ENCODE peak calls at places on chromosome 14, in eight cellular contexts. F is endothelial cell; P is prostate gland; Q is NCI-H1092; C is stimulated activated CD8-positive, alpha-beta memory T cell treated with anti-CD3 and anti-CD28 coated beads, Interleukin-4, amount 100 ng/mL, for 48 hours; G is neural crest cell; U is activated T-helper 1 cell treated with anti-CD3 and anti-CD28 coated beads, Interleukin-2, amount 50 U/mL, for 16 hours; I is HTR-8/SVneo. T is an unnamed sample.
A peak's percentile ranks its signal among the peaks of the same experiment; 100 is the strongest.

GRCh38 chr14:104169765-104170113 is 31.4 kb downstream of the KIF26A start:
- DNase-seq in G (no peak), Q (no peak), C (no peak), I (no peak), P (no peak), U (no peak), F (no peak), T (no peak)

GRCh38 chr14:90373887-90374286 is 22.9 kb upstream of the CALM1 start:
- DNase-seq in U (no peak), P (no peak), C (no peak), I (no peak), G (no peak), F (no peak), Q (no peak), T (no peak)

GRCh38 chr14:77458249-77458950 is 507 bp downstream of the AHSA1 start:
- DNase-seq in I (peak; percentile 25), G (peak; percentile 14), F (peak; percentile 31), C (peak; percentile 50), Q (no peak), P (peak; percentile 7), U (no peak), T (peak; percentile 45)

GRCh38 chr14:52780893-52781292 is 10.5 kb downstream of the GNPNAT1 start:
- DNase-seq in F (no peak), C (no peak), P (no peak), Q (no peak), I (no peak), U (no peak), G (no peak), T (no peak)

GRCh38 chr14:58133739-58134138 is 18.3 kb downstream of the ARMH4 start:
- DNase-seq in G (no peak), U (no peak), F (no peak), P (no peak), I (no peak), C (no peak), Q (no peak), T (peak; percentile 65)

GRCh38 chr14:92093320-92093719 is 13.1 kb downstream of the ATXN3 start:
- DNase-seq in F (no peak), I (no peak), Q (no peak), G (no peak), C (no peak), U (no peak), P (no peak), T (no peak)

GRCh38 chr14:67623114-67623513 is 3.4 kb downstream of the ARG2 start:
- DNase-seq in P (peak; percentile 66), F (no peak), Q (no peak), G (no peak), U (no peak), C (no peak), I (no peak), T (peak; percentile 64)

GRCh38 chr14:97315790-97316189 is 518.6 kb downstream of the VRK1 start:
- DNase-seq in I (no peak), G (no peak), P (no peak), Q (no peak), C (no peak), U (no peak), F (no peak), T (no peak)

GRCh38 chr14:60819575-60819974 is 85.0 kb downstream of the MNAT1 start:
- DNase-seq in P (no peak), Q (no peak), C (no peak), G (no peak), F (no peak), I (no peak), U (no peak), T (no peak)

GRCh38 chr14:58066115-58066514 is 85.9 kb downstream of the ARMH4 start:
- DNase-seq in Q (no peak), G (no peak), P (no peak), F (no peak), I (no peak), C (no peak), U (no peak), T (no peak)

GRCh38 chr14:100436745-100437406 is 113.7 kb downstream of the SLC25A47 start:
- DNase-seq in Q (no peak), C (no peak), G (no peak), U (no peak), I (no peak), P (no peak), F (no peak), T (no peak)

GRCh38 chr14:55782166-55782565 is 202.2 kb downstream of the KTN1 start:
- DNase-seq in P (no peak), U (no peak), I (no peak), Q (no peak), G (no peak), C (no peak), F (no peak), T (no peak)

GRCh38 chr14:95941897-95942296 is 65.3 kb downstream of the TUNAR start:
- DNase-seq in F (no peak), G (no peak), I (no peak), U (no peak), C (no peak), P (no peak), Q (no peak), T (no peak)

GRCh38 chr14:101476931-101477553 is 84.3 kb upstream of the DIO3 start:
- DNase-seq in I (peak; percentile 60), P (no peak), U (no peak), F (no peak), Q (peak; percentile 21), C (no peak), G (no peak), T (no peak)

GRCh38 chr14:49362916-49363315 is 223.3 kb downstream of the RPS29 start:
- DNase-seq in Q (no peak), G (no peak), U (no peak), I (no peak), P (no peak), F (no peak), C (no peak), T (no peak)

GRCh38 chr14:76129851-76130576 is 21.7 kb upstream of the GPATCH2L start:
- DNase-seq in P (no peak), G (no peak), Q (no peak), I (no peak), C (no peak), U (no peak), F (no peak), T (no peak)

GRCh38 chr14:80004871-80005270 is 206.4 kb downstream of the DIO2 start:
- DNase-seq in G (no peak), F (no peak), I (no peak), U (no peak), Q (no peak), C (no peak), P (peak; percentile 9), T (no peak)

GRCh38 chr14:23439107-23439835 is 3.8 kb upstream of the MYH7 start:
- DNase-seq in Q (no peak), C (no peak), I (no peak), P (no peak), F (no peak), G (no peak), U (no peak), T (no peak)

GRCh38 chr14:96783306-96784224 is 13.6 kb upstream of the VRK1 start:
- DNase-seq in F (no peak), Q (no peak), U (no peak), P (no peak), I (no peak), C (no peak), G (no peak), T (peak; percentile 3)

GRCh38 chr14:29724991-29725390 is 202.7 kb downstream of the PRKD1 start:
- DNase-seq in I (no peak), C (no peak), Q (peak; percentile 24), G (no peak), U (no peak), P (no peak), F (no peak), T (peak; percentile 63)